ENCODE peak calls at places on chromosomes 6 and 20, in four cellular contexts. N, P, Y and D are unnamed samples.

GRCh38 chr6:40588070-40588384 is 863 bp upstream of the LRFN2 start:
- DNase-seq in N (no peak), P (no peak), Y (no peak), D (no peak)

GRCh38 chr20:21499641-21500040 is 14.2 kb downstream of the NKX2-2 start:
- DNase-seq in N (no peak), P (no peak), Y (no peak), D (no peak)

GRCh38 chr6:122753688-122754056 is 25.8 kb upstream of the FABP7 start:
- DNase-seq in N (peak; percentile 23), P (no peak), Y (no peak), D (no peak)

GRCh38 chr6:109453594-109454482 is 1.7 kb downstream of the MICAL1 start:
- DNase-seq in N (no peak), P (no peak), Y (no peak), D (no peak)

GRCh38 chr20:36872857-36873256 is 3.1 kb upstream of the TLDC2 start:
- DNase-seq in N (no peak), P (no peak), Y (no peak), D (no peak)

GRCh38 chr20:62103508-62104233 is 18.6 kb upstream of the LSM14B start:
- DNase-seq in N (no peak), P (no peak), Y (no peak), D (no peak)

GRCh38 chr6:2157441-2158127 is 87.8 kb downstream of the GMDS start:
- DNase-seq in N (peak; percentile 37), P (no peak), Y (peak; percentile 23), D (no peak)

GRCh38 chr6:138885156-138885819 is 89.4 kb downstream of the ECT2L start:
- DNase-seq in N (no peak), P (no peak), Y (no peak), D (no peak)

GRCh38 chr20:53676519-53676822 is 82.8 kb upstream of the ZNF217 start:
- DNase-seq in N (no peak), P (no peak), Y (no peak), D (no peak)

GRCh38 chr6:111576302-111576701 is 29.4 kb downstream of the TRAF3IP2 start:
- DNase-seq in N (no peak), P (no peak), Y (no peak), D (no peak)

GRCh38 chr20:9711872-9712271 is 127.0 kb downstream of the PAK5 start:
- DNase-seq in N (no peak), P (no peak), Y (no peak), D (no peak)

GRCh38 chr6:160180706-160181105 is 59.1 kb downstream of the SLC22A1 start:
- DNase-seq in N (no peak), P (no peak), Y (no peak), D (no peak)

GRCh38 chr20:11468880-11469279 is 448.8 kb upstream of the BTBD3 start:
- DNase-seq in N (no peak), P (no peak), Y (no peak), D (no peak)
- H3K4me3 ChIP-seq in N (no peak overlapping the region), P (no peak overlapping the region), Y (no peak overlapping the region), D (no peak overlapping the region)

GRCh38 chr6:50724381-50725124 is 11.2 kb downstream of the TFAP2D start:
- DNase-seq in N (no peak), P (no peak), Y (no peak), D (no peak)
- H3K4me1 ChIP-seq in N (no peaks in the 10 kb centered on the region), P (no peaks in the 10 kb centered on the region), Y (no peaks in the 10 kb centered on the region), D (no peaks in the 10 kb centered on the region)

GRCh38 chr6:32192608-32193039 is at the start of gene GPSM3:
- DNase-seq in N (no peak), P (peak; percentile 50), Y (peak; percentile 78), D (peak; percentile 57)
- H3K4me3 ChIP-seq in N (no peak within 1 kb of the TSS), P (peak within 1 kb of the TSS; percentile 29), Y (peak within 1 kb of the TSS; percentile 94), D (peak within 1 kb of the TSS; percentile 95)

DNA sequence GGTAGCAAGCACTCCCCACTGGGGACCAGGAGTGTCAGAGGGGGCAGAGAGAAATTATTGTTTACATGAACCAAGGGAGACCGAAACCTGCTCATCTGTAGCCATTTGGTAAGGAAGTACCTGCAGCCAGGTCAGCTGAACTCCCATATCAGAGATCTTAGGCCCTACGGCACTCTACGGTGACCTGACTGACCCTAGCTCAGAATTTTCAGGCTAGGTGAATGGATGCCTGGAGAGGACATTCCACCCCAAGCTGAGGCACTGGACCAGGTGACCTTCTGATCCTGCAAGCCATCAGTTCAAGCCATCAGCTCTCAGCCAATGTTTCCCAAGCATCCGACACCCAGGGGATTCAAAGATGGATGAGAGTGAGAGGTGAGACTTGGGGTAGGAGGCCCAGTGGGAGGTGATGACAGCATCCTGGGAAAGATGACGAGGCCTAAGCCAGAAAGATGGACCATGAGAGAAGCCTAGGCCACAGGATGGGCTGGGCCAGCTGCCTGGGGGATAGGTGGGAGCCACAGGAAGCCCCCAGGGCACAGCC is 2.8 kb downstream of the ANGPT4 start:
- DNase-seq in N (no peak), P (no peak), Y (no peak), D (no peak)
- H3K4me1 ChIP-seq in N (no peaks in the 10 kb centered on the region), P (no peaks in the 10 kb centered on the region), Y (no peaks in the 10 kb centered on the region), D (no peaks in the 10 kb centered on the region)

DNA sequence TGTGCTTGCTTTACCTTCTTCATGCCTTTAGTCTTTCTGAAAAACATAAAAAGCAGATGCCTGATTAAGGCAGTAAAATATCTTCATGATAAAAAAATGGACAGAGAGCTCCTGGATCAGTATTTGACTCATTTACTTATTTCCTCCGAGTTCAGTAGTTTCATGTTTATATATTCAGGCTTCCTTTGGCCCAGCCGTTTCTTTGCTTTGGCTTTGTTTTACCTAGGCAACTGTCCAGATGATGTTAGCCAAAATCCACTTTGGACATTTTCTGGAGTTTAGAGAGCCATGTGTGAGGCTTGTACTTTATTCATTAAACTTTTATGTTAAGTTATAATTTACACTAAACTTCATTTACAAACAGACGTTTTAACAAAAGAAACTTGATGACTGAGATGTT is 307.2 kb upstream of the RSPO3 start:
- DNase-seq in N (no peak), P (no peak), Y (no peak), D (no peak)
- H3K4me3 ChIP-seq in N (no peak overlapping the region), P (no peak overlapping the region), Y (no peak overlapping the region), D (no peak overlapping the region)

DNA sequence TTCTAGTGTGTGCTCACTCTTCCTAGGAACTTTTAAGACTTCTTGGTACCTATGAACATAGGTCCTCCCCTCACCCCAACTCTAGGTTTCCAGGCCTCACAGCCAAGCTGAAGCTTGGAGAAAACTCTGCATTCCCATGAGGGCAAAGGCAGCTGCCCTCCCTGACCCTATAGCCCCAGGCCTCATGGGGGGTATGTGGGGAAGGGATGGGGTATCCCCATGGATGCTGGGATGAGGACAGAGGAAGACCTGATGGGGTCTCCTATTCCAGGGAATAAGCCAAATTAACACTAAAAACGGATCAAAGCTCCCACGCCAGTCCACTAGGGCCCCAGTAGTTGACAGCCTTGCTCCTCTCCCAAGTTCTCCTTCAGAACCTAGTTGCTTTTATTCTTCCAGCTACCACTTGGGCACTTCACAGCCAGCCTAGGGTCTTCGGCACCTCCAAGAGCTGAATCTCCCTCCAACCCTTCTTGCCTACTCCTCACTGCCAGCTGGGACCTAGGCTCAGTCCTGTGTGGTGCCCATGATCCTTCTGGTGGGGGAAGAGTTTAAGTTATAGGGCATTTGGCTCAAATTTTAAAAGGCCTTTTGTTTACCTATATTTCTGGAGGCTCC is 7.8 kb downstream of the TP53INP2 start:
- DNase-seq in N (no peak), P (no peak), Y (no peak), D (no peak)
- H3K4me1 ChIP-seq in N (peaks cover 28% of the 10 kb centered on the region), P (peaks cover 23% of the 10 kb centered on the region), Y (peaks cover 4% of the 10 kb centered on the region), D (peaks cover 7% of the 10 kb centered on the region)

GRCh38 chr6:72623808-72624207 is 1.9 kb downstream of the KCNQ5 start:
- DNase-seq in N (no peak), P (no peak), Y (no peak), D (no peak)
- H3K4me3 ChIP-seq in N (peak overlapping the region; percentile 61), P (no peak overlapping the region), Y (peak overlapping the region; percentile 82), D (no peak overlapping the region)